ENCODE peak calls at places on chromosomes 13 and 19, in nine cellular contexts. P, O, U, T, K, A, C, F and H are unnamed samples.

GRCh38 chr13:79044415-79044814 is 361.6 kb downstream of the RBM26 start:
- DNase-seq in P (no peak), O (no peak), U (no peak), T (no peak), K (no peak), A (no peak), C (no peak), F (no peak), H (no peak)

GRCh38 chr13:87851395-87851794 is 180.2 kb downstream of the SLITRK5 start:
- DNase-seq in P (no peak), O (no peak), U (no peak), T (no peak), K (no peak), A (no peak), C (no peak), F (no peak), H (no peak)

GRCh38 chr19:45097776-45098520 is 5.0 kb downstream of the PPP1R37 start:
- DNase-seq in P (peak; percentile 46), O (no peak), U (peak; percentile 68), T (no peak), K (peak; percentile 73), A (peak; percentile 81), C (peak; percentile 87), F (no peak), H (peak; percentile 30)

GRCh38 chr19:54523403-54523802 is 20.8 kb downstream of the LAIR2 start:
- DNase-seq in P (no peak), O (no peak), U (no peak), T (peak; percentile 66), K (no peak), A (no peak), C (no peak), F (no peak), H (peak; percentile 12)

GRCh38 chr13:106241974-106242373 is 293.5 kb downstream of the EFNB2 start:
- DNase-seq in P (no peak), O (no peak), U (no peak), T (no peak), K (no peak), A (no peak), C (no peak), F (no peak), H (no peak)

GRCh38 chr13:87792878-87793277 is 121.7 kb downstream of the SLITRK5 start:
- DNase-seq in P (no peak), O (no peak), U (no peak), T (no peak), K (no peak), A (no peak), C (no peak), F (no peak), H (no peak)

GRCh38 chr19:40219721-40220276 is 1.6 kb upstream of the TTC9B start:
- DNase-seq in P (no peak), O (no peak), U (peak; percentile 38), T (no peak), K (no peak), A (no peak), C (no peak), F (no peak), H (no peak)

GRCh38 chr19:50725218-50725931 is 2.2 kb downstream of the CLEC11A start:
- DNase-seq in P (no peak), O (no peak), U (no peak), T (no peak), K (no peak), A (no peak), C (no peak), F (no peak), H (no peak)

GRCh38 chr19:53927745-53928144 is 18.7 kb downstream of the CACNG7 start:
- DNase-seq in P (no peak), O (no peak), U (peak; percentile 52), T (no peak), K (peak; percentile 27), A (no peak), C (no peak), F (peak; percentile 91), H (no peak)

GRCh38 chr13:63377986-63378385 is 1962.3 kb upstream of the PCDH20 start:
- DNase-seq in P (no peak), O (no peak), U (no peak), T (no peak), K (no peak), A (no peak), C (no peak), F (no peak), H (no peak)

GRCh38 chr19:45075215-45076028 is 856 bp downstream of the ZNF296 start:
- DNase-seq in P (no peak), O (peak; percentile 21), U (peak; percentile 83), T (peak; percentile 92), K (peak; percentile 77), A (peak; percentile 80), C (peak; percentile 96), F (peak; percentile 19), H (no peak)

GRCh38 chr19:36488118-36488815 is 1.1 kb downstream of the ZNF566 start:
- DNase-seq in P (no peak), O (no peak), U (no peak), T (no peak), K (no peak), A (no peak), C (no peak), F (no peak), H (no peak)

GRCh38 chr13:113973218-113974164 is at the start of gene C13orf46:
- DNase-seq in P (no peak), O (no peak), U (no peak), T (no peak), K (no peak), A (no peak), C (peak; percentile 71), F (no peak), H (no peak)

GRCh38 chr13:29589234-29589633 is 6.3 kb downstream of the SLC7A1 start:
- DNase-seq in P (no peak), O (no peak), U (no peak), T (no peak), K (no peak), A (no peak), C (no peak), F (no peak), H (no peak)

GRCh38 chr13:51760592-51760991 is 43.4 kb downstream of the DHRS12 start:
- DNase-seq in P (no peak), O (no peak), U (no peak), T (no peak), K (no peak), A (no peak), C (no peak), F (no peak), H (peak; percentile 80)

GRCh38 chr19:31890230-31890629 is 455.2 kb upstream of the ZNF507 start:
- DNase-seq in P (no peak), O (no peak), U (peak; percentile 17), T (no peak), K (no peak), A (no peak), C (no peak), F (no peak), H (no peak)

GRCh38 chr13:110426745-110427144 is 119.7 kb downstream of the COL4A2 start:
- DNase-seq in P (no peak), O (no peak), U (no peak), T (no peak), K (no peak), A (no peak), C (no peak), F (no peak), H (no peak)

GRCh38 chr13:110423689-110424302 is 116.7 kb downstream of the COL4A2 start:
- DNase-seq in P (no peak), O (no peak), U (no peak), T (no peak), K (no peak), A (no peak), C (no peak), F (no peak), H (no peak)

GRCh38 chr13:110422913-110423688 is 116.0 kb downstream of the COL4A2 start:
- DNase-seq in P (no peak), O (no peak), U (no peak), T (no peak), K (no peak), A (no peak), C (no peak), F (no peak), H (no peak)

GRCh38 chr13:110424596-110425443 is 117.7 kb downstream of the COL4A2 start:
- DNase-seq in P (no peak), O (no peak), U (no peak), T (no peak), K (no peak), A (no peak), C (no peak), F (no peak), H (no peak)

DNA sequence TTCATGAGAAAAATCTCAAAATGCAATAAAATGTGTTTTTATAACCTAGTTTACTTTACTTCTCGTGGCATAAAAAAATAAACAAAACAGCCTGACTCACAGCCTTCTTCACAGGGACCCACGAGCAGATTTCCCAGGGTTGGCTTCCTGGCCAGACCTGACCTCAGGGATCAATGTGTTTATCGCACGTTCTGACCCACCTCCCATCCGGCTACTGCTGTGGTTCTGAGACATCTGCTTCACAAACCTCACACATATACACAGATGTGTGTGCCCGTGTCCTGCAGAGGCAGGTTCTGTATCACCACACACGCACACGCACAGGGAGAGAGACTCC is 118.3 kb downstream of the COL4A2 start:
- DNase-seq in P (no peak), O (no peak), U (no peak), T (no peak), K (no peak), A (no peak), C (no peak), F (no peak), H (no peak)
- H3K27ac ChIP-seq in P (no peak overlapping the region), O (no peak overlapping the region), U (no peak overlapping the region), T (no peak overlapping the region), K (no peak overlapping the region), A (no peak overlapping the region), C (no peak overlapping the region), F (no peak overlapping the region), H (no peak overlapping the region)

GRCh38 chr19:18684642-18684993 is 1.1 kb downstream of the CRTC1 start:
- DNase-seq in P (no peak), O (no peak), U (no peak), T (no peak), K (no peak), A (no peak), C (no peak), F (no peak), H (no peak)
- H3K27ac ChIP-seq in P (no peak overlapping the region), O (no peak overlapping the region), U (no peak overlapping the region), T (no peak overlapping the region), K (no peak overlapping the region), A (no peak overlapping the region), C (no peak overlapping the region), F (no peak overlapping the region), H (peak overlapping the region; percentile 41)

GRCh38 chr13:109157275-109157674 is 527.9 kb downstream of the MYO16 start:
- DNase-seq in P (no peak), O (no peak), U (no peak), T (no peak), K (no peak), A (no peak), C (no peak), F (no peak), H (no peak)
- H3K27ac ChIP-seq in P (no peak overlapping the region), O (no peak overlapping the region), U (no peak overlapping the region), T (no peak overlapping the region), K (no peak overlapping the region), A (no peak overlapping the region), C (no peak overlapping the region), F (no peak overlapping the region), H (no peak overlapping the region)

DNA sequence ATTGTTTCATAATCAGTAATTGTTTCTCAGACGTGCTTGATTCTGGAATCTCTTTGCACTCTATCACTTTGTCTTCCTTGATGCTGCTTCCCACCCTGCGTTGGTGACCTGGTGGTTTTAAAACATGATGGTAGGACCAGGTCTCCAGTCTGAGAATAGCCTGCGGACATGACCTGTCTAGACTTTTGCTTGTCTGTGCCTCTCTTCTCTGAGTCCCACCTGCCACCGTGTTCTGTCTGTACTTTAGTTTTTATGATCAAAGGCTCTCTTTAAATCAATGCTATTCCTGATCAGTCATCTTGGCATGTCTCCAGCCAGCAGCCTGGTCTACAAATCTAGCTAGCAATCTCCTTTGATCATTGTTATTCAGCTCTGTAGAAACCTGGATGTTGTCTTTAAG is 933.9 kb downstream of the DIAPH3 start:
- DNase-seq in P (no peak), O (no peak), U (no peak), T (no peak), K (no peak), A (no peak), C (no peak), F (no peak), H (no peak)
- H3K27ac ChIP-seq in P (no peak overlapping the region), O (no peak overlapping the region), U (no peak overlapping the region), T (no peak overlapping the region), K (no peak overlapping the region), A (no peak overlapping the region), C (no peak overlapping the region), F (peak overlapping the region; percentile 2), H (no peak overlapping the region)